ENCODE peak calls at places on chromosomes 5 and 9, in eight cellular contexts. One of them, this sample, is unnamed.

GRCh38 chr9:88776717-88777497 is 214.4 kb upstream of the S1PR3 start:
- DNase-seq in WTC11: no peak
- DNase-seq in GM13976: no peak
- DNase-seq in foreskin fibroblast: peak
- DNase-seq in astrocyte: peak
- DNase-seq in osteocyte: no peak
- DNase-seq in HCT116: no peak
- DNase-seq in upper lobe of right lung: no peak
- DNase-seq in this sample: peak

GRCh38 chr9:12494411-12494810 is 198.8 kb upstream of the TYRP1 start:
- DNase-seq in WTC11: no peak
- DNase-seq in GM13976: no peak
- DNase-seq in foreskin fibroblast: no peak
- DNase-seq in astrocyte: no peak
- DNase-seq in osteocyte: no peak
- DNase-seq in HCT116: no peak
- DNase-seq in upper lobe of right lung: no peak
- DNase-seq in this sample: no peak

GRCh38 chr9:21317956-21318923 is 13.1 kb upstream of the IFNA5 start:
- DNase-seq in WTC11: peak
- DNase-seq in GM13976: peak
- DNase-seq in foreskin fibroblast: peak
- DNase-seq in astrocyte: peak
- DNase-seq in osteocyte: no peak
- DNase-seq in HCT116: no peak
- DNase-seq in upper lobe of right lung: no peak
- DNase-seq in this sample: no peak

GRCh38 chr5:9452181-9452580 is 93.7 kb downstream of the SEMA5A start:
- DNase-seq in WTC11: no peak
- DNase-seq in GM13976: no peak
- DNase-seq in foreskin fibroblast: no peak
- DNase-seq in astrocyte: no peak
- DNase-seq in osteocyte: no peak
- DNase-seq in HCT116: no peak
- DNase-seq in upper lobe of right lung: no peak
- DNase-seq in this sample: no peak

GRCh38 chr9:69583641-69584234 is 88.4 kb downstream of the APBA1 start:
- DNase-seq in WTC11: no peak
- DNase-seq in GM13976: no peak
- DNase-seq in foreskin fibroblast: no peak
- DNase-seq in astrocyte: no peak
- DNase-seq in osteocyte: no peak
- DNase-seq in HCT116: no peak
- DNase-seq in upper lobe of right lung: no peak
- DNase-seq in this sample: no peak

GRCh38 chr5:176440932-176441706 is 7.1 kb upstream of the FAF2 start:
- DNase-seq in WTC11: no peak
- DNase-seq in GM13976: no peak
- DNase-seq in foreskin fibroblast: no peak
- DNase-seq in astrocyte: peak
- DNase-seq in osteocyte: no peak
- DNase-seq in HCT116: no peak
- DNase-seq in upper lobe of right lung: no peak
- DNase-seq in this sample: no peak

GRCh38 chr5:156367602-156368001 is 40.6 kb downstream of the SGCD start:
- DNase-seq in WTC11: no peak
- DNase-seq in GM13976: no peak
- DNase-seq in foreskin fibroblast: peak
- DNase-seq in astrocyte: peak
- DNase-seq in osteocyte: no peak
- DNase-seq in HCT116: no peak
- DNase-seq in upper lobe of right lung: no peak
- DNase-seq in this sample: peak

GRCh38 chr9:127991757-127992274 is 11.0 kb upstream of the EEIG1 start:
- DNase-seq in WTC11: no peak
- DNase-seq in GM13976: no peak
- DNase-seq in foreskin fibroblast: no peak
- DNase-seq in astrocyte: no peak
- DNase-seq in osteocyte: no peak
- DNase-seq in HCT116: no peak
- DNase-seq in upper lobe of right lung: no peak
- DNase-seq in this sample: no peak

GRCh38 chr5:141637693-141638419 is 1.1 kb downstream of the RELL2 start:
- DNase-seq in WTC11: peak
- DNase-seq in GM13976: peak
- DNase-seq in foreskin fibroblast: no peak
- DNase-seq in astrocyte: peak
- DNase-seq in osteocyte: no peak
- DNase-seq in HCT116: no peak
- DNase-seq in upper lobe of right lung: peak
- DNase-seq in this sample: no peak

GRCh38 chr5:139985733-139986132 is 57.4 kb downstream of the NRG2 start:
- DNase-seq in WTC11: no peak
- DNase-seq in GM13976: no peak
- DNase-seq in foreskin fibroblast: peak
- DNase-seq in astrocyte: peak
- DNase-seq in osteocyte: no peak
- DNase-seq in HCT116: peak
- DNase-seq in upper lobe of right lung: no peak
- DNase-seq in this sample: peak

GRCh38 chr5:33772276-33772990 is 119.4 kb downstream of the ADAMTS12 start:
- DNase-seq in WTC11: no peak
- DNase-seq in GM13976: no peak
- DNase-seq in foreskin fibroblast: peak
- DNase-seq in astrocyte: peak
- DNase-seq in osteocyte: no peak
- DNase-seq in HCT116: no peak
- DNase-seq in upper lobe of right lung: no peak
- DNase-seq in this sample: peak

GRCh38 chr5:52378237-52378636 is 409.5 kb upstream of the ITGA1 start:
- DNase-seq in WTC11: no peak
- DNase-seq in GM13976: no peak
- DNase-seq in foreskin fibroblast: no peak
- DNase-seq in astrocyte: no peak
- DNase-seq in osteocyte: no peak
- DNase-seq in HCT116: no peak
- DNase-seq in upper lobe of right lung: no peak
- DNase-seq in this sample: no peak

GRCh38 chr9:13001989-13002580 is 227.3 kb downstream of the LURAP1L start:
- DNase-seq in WTC11: no peak
- DNase-seq in GM13976: no peak
- DNase-seq in foreskin fibroblast: no peak
- DNase-seq in astrocyte: no peak
- DNase-seq in osteocyte: no peak
- DNase-seq in HCT116: no peak
- DNase-seq in upper lobe of right lung: no peak
- DNase-seq in this sample: no peak

GRCh38 chr9:129108805-129109370 is 1.7 kb downstream of the CRAT start:
- DNase-seq in WTC11: no peak
- DNase-seq in GM13976: no peak
- DNase-seq in foreskin fibroblast: no peak
- DNase-seq in astrocyte: no peak
- DNase-seq in osteocyte: no peak
- DNase-seq in HCT116: no peak
- DNase-seq in upper lobe of right lung: no peak
- DNase-seq in this sample: no peak

GRCh38 chr9:129111143-129111761 is at the start of gene PTPA:
- DNase-seq in WTC11: peak
- DNase-seq in GM13976: peak
- DNase-seq in foreskin fibroblast: peak
- DNase-seq in astrocyte: peak
- DNase-seq in osteocyte: peak
- DNase-seq in HCT116: peak
- DNase-seq in upper lobe of right lung: peak
- DNase-seq in this sample: peak

GRCh38 chr9:129109504-129109903 is 1.1 kb downstream of the CRAT start:
- DNase-seq in WTC11: peak
- DNase-seq in GM13976: no peak
- DNase-seq in foreskin fibroblast: peak
- DNase-seq in astrocyte: no peak
- DNase-seq in osteocyte: no peak
- DNase-seq in HCT116: no peak
- DNase-seq in upper lobe of right lung: no peak
- DNase-seq in this sample: no peak

GRCh38 chr9:129110740-129111142 is at the start of gene CRAT:
- DNase-seq in WTC11: peak
- DNase-seq in GM13976: peak
- DNase-seq in foreskin fibroblast: peak
- DNase-seq in astrocyte: peak
- DNase-seq in osteocyte: peak
- DNase-seq in HCT116: peak
- DNase-seq in upper lobe of right lung: peak
- DNase-seq in this sample: peak

DNA sequence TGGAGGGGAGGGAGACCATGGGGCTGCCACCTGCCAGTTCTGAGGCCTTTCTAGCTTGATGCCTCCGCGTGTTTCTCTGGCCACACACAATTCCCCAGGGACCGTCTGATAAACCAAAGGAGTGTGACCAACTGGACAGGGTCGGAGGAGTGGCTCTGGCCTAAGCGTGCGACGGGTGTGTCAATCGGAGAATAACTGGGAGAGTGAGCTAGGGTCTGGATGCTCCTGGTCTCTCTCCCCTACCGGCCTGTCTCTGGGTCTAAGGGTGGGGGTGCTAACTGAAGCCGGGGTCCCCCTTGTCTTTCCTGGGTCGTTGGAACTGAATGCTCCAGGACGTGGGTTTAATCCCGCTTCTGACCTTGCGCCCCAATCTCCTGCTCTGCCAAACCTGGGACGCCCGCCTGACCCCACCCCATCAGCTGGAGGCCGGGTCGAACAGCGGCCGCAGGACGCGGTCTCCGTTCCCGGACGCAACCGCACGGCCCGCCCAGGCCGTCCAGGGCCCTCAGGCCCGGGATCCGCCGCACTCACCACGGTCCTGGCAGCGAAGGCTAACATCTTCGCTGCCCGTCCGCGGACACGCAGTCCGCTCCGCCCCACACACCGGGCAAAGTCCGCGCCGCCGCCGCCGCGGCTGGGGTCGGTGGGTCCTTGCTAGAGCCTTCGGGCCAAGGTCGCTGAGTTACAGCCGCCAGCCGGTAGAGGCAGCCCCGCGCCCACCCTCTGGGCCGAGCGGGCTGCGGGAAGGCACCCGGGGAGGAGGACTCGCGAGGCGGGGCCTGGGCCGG is 447 bp downstream of the CRAT start:
- DNase-seq in WTC11: no peak
- DNase-seq in GM13976: no peak
- DNase-seq in foreskin fibroblast: peak
- DNase-seq in astrocyte: no peak
- DNase-seq in osteocyte: no peak
- DNase-seq in HCT116: no peak
- DNase-seq in upper lobe of right lung: no peak
- DNase-seq in this sample: no peak
- TF ChIP-seq CTCF in WTC11: no peak
- TF ChIP-seq CTCF in GM13976: no peak
- TF ChIP-seq CTCF in foreskin fibroblast: no peak
- TF ChIP-seq CTCF in astrocyte: no peak
- TF ChIP-seq CTCF in osteocyte: no peak
- TF ChIP-seq CTCF in HCT116: no peak
- TF ChIP-seq CTCF in upper lobe of right lung: peak
- TF ChIP-seq CTCF in this sample: no peak

GRCh38 chr9:130661461-130662098 is 2.8 kb upstream of the PRDM12 start:
- DNase-seq in WTC11: peak
- DNase-seq in GM13976: no peak
- DNase-seq in foreskin fibroblast: no peak
- DNase-seq in astrocyte: no peak
- DNase-seq in osteocyte: no peak
- DNase-seq in HCT116: no peak
- DNase-seq in upper lobe of right lung: no peak
- DNase-seq in this sample: no peak
- TF ChIP-seq CTCF in WTC11: no peak
- TF ChIP-seq CTCF in GM13976: no peak
- TF ChIP-seq CTCF in foreskin fibroblast: no peak
- TF ChIP-seq CTCF in astrocyte: no peak
- TF ChIP-seq CTCF in osteocyte: no peak
- TF ChIP-seq CTCF in HCT116: no peak
- TF ChIP-seq CTCF in upper lobe of right lung: no peak
- TF ChIP-seq CTCF in this sample: no peak

DNA sequence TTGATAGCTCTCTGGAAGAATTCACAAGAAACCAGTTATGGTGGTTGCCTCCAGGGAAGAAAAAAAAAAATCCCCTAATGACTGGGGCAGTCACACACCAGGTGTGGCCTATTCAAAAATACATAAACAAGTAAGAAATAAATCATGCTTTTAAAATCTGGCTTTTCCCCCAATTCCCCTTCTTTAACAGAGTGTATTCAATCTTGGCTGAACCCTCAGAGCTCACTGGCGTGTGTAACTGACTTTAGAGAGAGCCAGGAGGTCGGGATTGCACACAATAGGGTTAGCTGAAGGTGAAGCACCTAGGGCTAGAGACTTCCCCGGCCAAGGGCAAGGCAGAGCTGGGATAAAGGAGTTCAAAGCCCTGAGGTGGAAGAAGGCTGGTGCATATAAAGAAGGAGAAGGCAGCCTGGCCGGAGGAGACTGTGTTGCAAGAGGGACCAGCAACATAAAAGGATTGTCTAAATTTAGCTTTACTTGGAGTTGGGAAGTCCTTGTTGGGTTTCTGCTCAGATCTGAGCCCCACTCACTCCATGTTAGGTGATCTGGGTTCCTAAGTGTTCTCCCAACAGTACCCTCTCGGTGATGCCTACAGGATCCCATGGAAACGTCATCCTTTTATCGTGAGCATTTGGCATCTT is 19.7 kb downstream of the FNBP1 start:
- DNase-seq in WTC11: no peak
- DNase-seq in GM13976: no peak
- DNase-seq in foreskin fibroblast: no peak
- DNase-seq in astrocyte: no peak
- DNase-seq in osteocyte: no peak
- DNase-seq in HCT116: no peak
- DNase-seq in upper lobe of right lung: no peak
- DNase-seq in this sample: no peak
- TF ChIP-seq CTCF in WTC11: no peak
- TF ChIP-seq CTCF in GM13976: no peak
- TF ChIP-seq CTCF in foreskin fibroblast: no peak
- TF ChIP-seq CTCF in astrocyte: no peak
- TF ChIP-seq CTCF in osteocyte: no peak
- TF ChIP-seq CTCF in HCT116: no peak
- TF ChIP-seq CTCF in upper lobe of right lung: no peak
- TF ChIP-seq CTCF in this sample: no peak

DNA sequence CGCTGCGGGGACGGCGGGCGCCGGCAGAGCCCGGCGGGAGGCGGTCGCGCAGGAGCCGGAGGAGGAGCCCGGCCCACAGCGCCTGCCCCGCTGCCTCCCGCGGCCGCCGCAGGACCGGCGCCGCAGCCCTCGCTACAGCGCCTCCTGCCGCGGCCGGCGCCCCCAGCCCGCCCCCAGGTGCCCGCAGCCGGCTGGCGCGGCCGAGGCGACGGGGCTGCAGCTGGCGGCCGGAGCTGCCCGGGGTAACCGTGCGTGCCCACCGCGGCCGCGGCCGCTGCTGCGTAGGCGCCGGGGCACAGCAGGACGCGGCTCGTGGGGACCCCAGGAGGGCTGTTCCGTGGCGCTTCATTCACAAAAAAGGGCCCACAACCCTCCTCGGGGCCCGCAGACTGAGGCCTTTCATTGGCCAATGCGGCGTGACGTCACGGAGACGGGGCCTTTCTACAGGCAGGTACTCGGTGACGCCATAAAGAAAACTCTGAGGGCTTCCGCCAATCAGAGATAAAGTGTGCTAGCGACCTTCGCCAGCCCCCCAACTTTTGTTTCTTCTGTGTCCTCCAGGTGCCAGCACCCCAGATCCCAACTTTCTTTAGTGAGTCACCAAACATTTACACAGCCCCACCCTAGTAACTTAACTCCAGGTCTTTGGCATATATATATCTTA is at the start of gene CDC14B:
- DNase-seq in WTC11: peak
- DNase-seq in GM13976: peak
- DNase-seq in foreskin fibroblast: peak
- DNase-seq in astrocyte: peak
- DNase-seq in osteocyte: peak
- DNase-seq in HCT116: peak
- DNase-seq in upper lobe of right lung: peak
- DNase-seq in this sample: peak
- TF ChIP-seq CTCF in WTC11: no peak
- TF ChIP-seq CTCF in GM13976: no peak
- TF ChIP-seq CTCF in foreskin fibroblast: no peak
- TF ChIP-seq CTCF in astrocyte: no peak
- TF ChIP-seq CTCF in osteocyte: no peak
- TF ChIP-seq CTCF in HCT116: no peak
- TF ChIP-seq CTCF in upper lobe of right lung: no peak
- TF ChIP-seq CTCF in this sample: no peak

This sample was measured in AG04450.